ENCODE peak calls at places on chromosomes 11 and 22, in four cellular contexts. A, I, E and J are unnamed samples.

GRCh38 chr11:84498016-84498415 is 1129.1 kb downstream of the DLG2 start:
- DNase-seq in A (no peak), I (no peak), E (no peak), J (no peak)

GRCh38 chr11:26779466-26779865 is 57.6 kb upstream of the SLC5A12 start:
- DNase-seq in A (no peak), I (no peak), E (no peak), J (no peak)

GRCh38 chr11:131195801-131196517 is 174.5 kb upstream of the NTM start:
- DNase-seq in A (no peak), I (no peak), E (no peak), J (peak)

GRCh38 chr22:38569972-38570840 is at the start of gene DMC1:
- DNase-seq in A (peak), I (peak), E (peak), J (peak)

GRCh38 chr11:100574894-100575769 is 112.0 kb upstream of the ARHGAP42 start:
- DNase-seq in A (no peak), I (no peak), E (no peak), J (no peak)

GRCh38 chr22:23400286-23400981 is 179.7 kb downstream of the IGLL1 start:
- DNase-seq in A (no peak), I (no peak), E (no peak), J (no peak)

GRCh38 chr22:31442768-31443489 is 43.5 kb downstream of the DRG1 start:
- DNase-seq in A (no peak), I (no peak), E (no peak), J (no peak)

GRCh38 chr11:66317766-66318575 is 1.1 kb upstream of the CD248 start:
- DNase-seq in A (no peak), I (no peak), E (peak), J (peak)

GRCh38 chr22:46340676-46341075 is 5.2 kb downstream of the TRMU start:
- DNase-seq in A (no peak), I (no peak), E (no peak), J (no peak)

GRCh38 chr11:17763703-17764102 is 29.1 kb downstream of the KCNC1 start:
- DNase-seq in A (no peak), I (no peak), E (no peak), J (no peak)

GRCh38 chr11:61682093-61682732 is 2.0 kb downstream of the DAGLA start:
- DNase-seq in A (no peak), I (no peak), E (no peak), J (no peak)

GRCh38 chr11:6523253-6523652 is 26.2 kb downstream of the DNHD1 start:
- DNase-seq in A (peak), I (no peak), E (no peak), J (no peak)

GRCh38 chr11:76700177-76701100 is 29.9 kb upstream of the LRRC32 start:
- DNase-seq in A (peak), I (no peak), E (no peak), J (no peak)

GRCh38 chr22:30830907-30831306 is 136.2 kb downstream of the OSBP2 start:
- DNase-seq in A (peak), I (peak), E (no peak), J (no peak)